ENCODE peak calls at places on chromosomes 3 and 15, in seven cellular contexts. O, R, L, Z, M, U and K are unnamed samples. For H3K36me3 and H4K20me1, the result is how much of the 10 kb centered on the place peaks cover.

GRCh38 chr15:52794665-52795463 is 4.7 kb upstream of the ONECUT1 start:
- DNase-seq in R (no peak), Z (no peak), U (no peak), M (peak), L (no peak), O (no peak), K (no peak)

GRCh38 chr3:43394071-43394501 is 107.7 kb downstream of the SNRK start:
- DNase-seq in O (no peak), M (no peak), L (peak), Z (no peak), U (no peak), R (no peak), K (peak)

GRCh38 chr3:38598791-38599190 is 50.7 kb downstream of the SCN5A start:
- DNase-seq in R (no peak), Z (no peak), M (no peak), L (no peak), O (no peak), U (no peak), K (no peak)

GRCh38 chr15:82569834-82570233 is 29.6 kb upstream of the RPS17 start:
- DNase-seq in M (no peak), U (no peak), Z (no peak), L (no peak), O (no peak), R (no peak), K (no peak)

GRCh38 chr3:38578551-38578950 is 70.9 kb downstream of the SCN5A start:
- DNase-seq in R (no peak), U (no peak), O (no peak), Z (no peak), L (no peak), M (no peak), K (no peak)

GRCh38 chr15:62079594-62079993 is 12.8 kb downstream of the C2CD4A start:
- DNase-seq in Z (no peak), R (no peak), O (no peak), M (no peak), L (no peak), U (no peak), K (no peak)

GRCh38 chr15:84604804-84605203 is 4.0 kb downstream of the ZSCAN2 start:
- DNase-seq in M (no peak), R (no peak), L (no peak), O (no peak), Z (no peak), U (no peak), K (no peak)

GRCh38 chr15:29103825-29104565 is 165.6 kb downstream of the NSMCE3 start:
- DNase-seq in Z (peak), U (no peak), L (peak), R (peak), O (peak), M (peak), K (peak)

GRCh38 chr3:13647314-13648059 is 98.6 kb downstream of the FBLN2 start:
- DNase-seq in R (no peak), Z (no peak), L (peak), M (no peak), U (no peak), O (no peak), K (peak)

GRCh38 chr3:25585361-25586166 is 79.1 kb downstream of the TOP2B start:
- DNase-seq in L (no peak), Z (no peak), O (no peak), M (no peak), U (no peak), R (no peak), K (peak)

GRCh38 chr3:69764861-69765260 is 25.6 kb downstream of the MITF start:
- DNase-seq in M (no peak), U (no peak), Z (no peak), O (no peak), L (no peak), R (no peak), K (no peak)

GRCh38 chr3:44962606-44963393 is 13.2 kb downstream of the ZDHHC3 start:
- DNase-seq in O (no peak), R (no peak), U (no peak), M (no peak), Z (no peak), L (peak), K (peak)

GRCh38 chr3:46674031-46674592 is 19.4 kb downstream of the ALS2CL start:
- DNase-seq in U (no peak), L (no peak), R (no peak), Z (peak), M (no peak), O (no peak), K (no peak)

GRCh38 chr15:63371297-63371918 is 10.2 kb downstream of the CA12 start:
- DNase-seq in L (no peak), R (no peak), O (no peak), M (no peak), U (no peak), Z (no peak), K (peak)

GRCh38 chr3:64340636-64341240 is 115.5 kb upstream of the PRICKLE2 start:
- DNase-seq in R (no peak), Z (no peak), M (no peak), L (no peak), U (no peak), O (peak), K (peak)

GRCh38 chr3:124582621-124583437 is 147.4 kb upstream of the UMPS start:
- DNase-seq in R (no peak), O (no peak), L (peak), Z (no peak), M (no peak), U (no peak), K (no peak)

GRCh38 chr3:127405791-127406190 is 117.9 kb upstream of the PRR20G start:
- DNase-seq in L (no peak), Z (no peak), M (no peak), O (no peak), R (no peak), U (no peak), K (no peak)

GRCh38 chr15:69459063-69459462 is 6.4 kb downstream of the RPLP1 start:
- DNase-seq in M (no peak), U (no peak), Z (no peak), R (no peak), L (no peak), O (no peak), K (peak)

GRCh38 chr3:119257654-119258410 is 17.2 kb upstream of the B4GALT4 start:
- DNase-seq in R (no peak), L (peak), U (no peak), Z (peak), O (no peak), M (no peak), K (peak)

GRCh38 chr3:188283347-188283746 is 129.4 kb downstream of the LPP start:
- DNase-seq in U (no peak), L (no peak), Z (peak), O (peak), M (no peak), R (no peak), K (peak)

GRCh38 chr3:43455233-43455632 is 166.6 kb downstream of the ANO10 start:
- DNase-seq in Z (no peak), L (peak), U (no peak), O (peak), M (no peak), R (no peak), K (peak)

GRCh38 chr3:35932995-35933394 is 293.7 kb downstream of the ARPP21 start:
- DNase-seq in L (peak), U (no peak), O (no peak), R (no peak), M (no peak), Z (no peak), K (peak)

GRCh38 chr3:139547666-139548065 is 8.1 kb upstream of the RBP1 start:
- DNase-seq in R (no peak), M (no peak), U (no peak), L (no peak), O (no peak), Z (no peak), K (no peak)

GRCh38 chr3:195240171-195240701 is 30.7 kb downstream of the XXYLT1 start:
- DNase-seq in Z (no peak), R (no peak), O (no peak), M (no peak), L (no peak), U (no peak), K (no peak)

GRCh38 chr3:133663569-133664313 is 2.0 kb upstream of the TOPBP1 start:
- DNase-seq in M (peak), Z (peak), O (peak), U (peak), R (peak), L (peak), K (peak)

GRCh38 chr3:184820525-184820924 is 8.6 kb downstream of the VPS8 start:
- DNase-seq in U (no peak), O (no peak), L (no peak), R (no peak), M (no peak), Z (no peak), K (no peak)

GRCh38 chr3:58242340-58242739 is 4.7 kb downstream of the ABHD6 start:
- DNase-seq in U (no peak), L (peak), O (no peak), M (no peak), R (no peak), Z (no peak), K (no peak)

GRCh38 chr3:53226841-53227407 is 28.9 kb downstream of the TKT start:
- DNase-seq in O (no peak), L (no peak), Z (no peak), M (no peak), R (no peak), U (peak), K (no peak)
- H3K36me3 ChIP-seq in O (under half), L (half or more), Z (half or more), M (half or more), R (under half), U (under half), K (half or more)

DNA sequence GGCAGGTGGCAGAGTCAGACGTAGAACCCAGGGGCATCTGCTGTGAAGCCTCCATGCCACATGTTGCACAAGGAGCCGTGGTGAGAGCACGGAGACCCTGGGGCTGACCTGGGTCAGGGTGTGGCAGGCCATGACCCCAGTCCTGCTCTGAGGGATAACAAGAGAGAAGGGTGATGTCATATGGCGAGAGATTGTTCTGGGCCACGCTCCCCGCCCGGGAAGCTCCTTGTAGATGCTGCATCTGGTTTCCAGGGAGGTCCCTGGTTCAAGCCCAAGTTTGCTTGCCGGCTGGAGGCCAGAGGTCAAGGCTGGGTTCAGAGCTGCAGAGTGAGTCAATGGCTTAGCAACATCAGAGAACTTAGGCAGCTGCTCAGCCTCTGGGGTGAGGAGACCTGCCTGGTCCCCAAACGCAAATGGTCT is 17.3 kb downstream of the FGD5 start:
- DNase-seq in M (no peak), L (no peak), O (no peak), R (no peak), Z (no peak), U (no peak), K (no peak)
- TF ChIP-seq EZH2phosphoT487 in M (no peak), L (no peak), O (no peak), R (no peak), Z (no peak), U (no peak), K (no peak)

GRCh38 chr3:172135185-172135584 is 95.8 kb downstream of the FNDC3B start:
- DNase-seq in O (no peak), R (no peak), L (no peak), M (no peak), U (no peak), Z (no peak), K (no peak)

GRCh38 chr3:172134352-172134751 is 95.0 kb downstream of the FNDC3B start:
- DNase-seq in L (no peak), Z (no peak), M (no peak), U (no peak), O (no peak), R (no peak), K (no peak)

GRCh38 chr3:172138031-172138538 is 98.7 kb downstream of the FNDC3B start:
- DNase-seq in Z (no peak), L (peak), U (no peak), M (no peak), O (no peak), R (no peak), K (peak)

GRCh38 chr3:172137287-172138030 is 98.1 kb downstream of the FNDC3B start:
- DNase-seq in O (no peak), U (no peak), R (no peak), Z (no peak), M (no peak), L (peak), K (peak)

DNA sequence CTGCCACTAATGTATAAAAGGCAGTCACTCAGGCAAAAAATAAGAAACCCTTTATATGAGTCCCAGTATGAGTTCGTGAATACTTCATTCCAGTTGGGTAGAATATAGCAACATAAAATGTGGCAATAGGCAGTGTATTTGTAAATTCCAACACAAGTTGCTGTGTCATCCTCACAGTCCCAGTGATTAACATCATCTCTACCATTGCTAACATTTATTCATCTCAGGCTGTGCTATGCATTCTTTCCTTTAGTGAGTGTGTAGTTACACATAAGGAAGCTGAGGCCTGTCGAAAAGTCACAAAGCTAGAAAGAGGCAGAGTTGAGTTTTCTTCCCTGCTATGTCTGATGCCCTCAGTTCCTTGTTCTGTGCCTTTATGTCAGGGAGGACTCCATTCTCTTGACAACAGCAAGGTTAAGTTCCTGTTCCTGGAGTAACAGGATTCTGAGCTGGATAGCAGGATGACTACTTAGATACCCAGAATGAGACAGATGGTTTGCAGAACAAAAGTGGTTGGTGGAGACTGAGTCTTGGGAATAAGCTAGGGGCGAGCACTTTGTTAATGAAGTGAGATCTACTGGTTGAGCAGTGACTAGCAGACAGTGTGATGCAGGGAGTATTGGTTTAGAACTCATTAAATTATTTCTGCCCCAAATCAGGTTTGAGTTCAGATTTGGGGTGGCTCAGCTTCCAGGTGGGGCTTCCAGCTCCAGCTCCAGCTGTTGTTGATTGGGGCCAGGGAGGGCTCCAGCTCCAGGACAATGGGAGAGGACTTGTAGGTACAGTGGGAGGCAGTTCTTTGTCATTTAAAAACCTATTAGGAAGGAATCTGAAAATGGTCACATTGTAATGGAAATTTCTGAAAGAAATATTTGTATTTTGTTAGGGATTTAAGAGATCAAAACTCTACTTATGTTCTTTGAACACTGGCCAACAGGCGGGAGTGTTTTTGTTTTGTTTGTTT is 96.7 kb downstream of the FNDC3B start:
- DNase-seq in L (no peak), O (no peak), U (no peak), R (no peak), M (peak), Z (no peak), K (peak)
- H4K20me1 ChIP-seq in L (under half), O (under half), U (under half), R (under half), M (under half), Z (under half), K (under half)

GRCh38 chr15:65901836-65902235 is 32.5 kb downstream of the RAB11A start:
- DNase-seq in Z (no peak), M (no peak), R (no peak), L (no peak), U (no peak), O (no peak), K (no peak)

GRCh38 chr15:65900488-65900887 is 31.2 kb downstream of the RAB11A start:
- DNase-seq in M (no peak), L (no peak), O (no peak), U (no peak), R (no peak), Z (no peak), K (no peak)

GRCh38 chr15:65893060-65893459 is 23.8 kb downstream of the RAB11A start:
- DNase-seq in R (no peak), O (no peak), L (no peak), Z (no peak), U (no peak), M (no peak), K (no peak)

GRCh38 chr15:65901336-65901735 is 32.0 kb downstream of the RAB11A start:
- DNase-seq in U (no peak), Z (no peak), L (no peak), M (no peak), O (no peak), R (no peak), K (no peak)

DNA sequence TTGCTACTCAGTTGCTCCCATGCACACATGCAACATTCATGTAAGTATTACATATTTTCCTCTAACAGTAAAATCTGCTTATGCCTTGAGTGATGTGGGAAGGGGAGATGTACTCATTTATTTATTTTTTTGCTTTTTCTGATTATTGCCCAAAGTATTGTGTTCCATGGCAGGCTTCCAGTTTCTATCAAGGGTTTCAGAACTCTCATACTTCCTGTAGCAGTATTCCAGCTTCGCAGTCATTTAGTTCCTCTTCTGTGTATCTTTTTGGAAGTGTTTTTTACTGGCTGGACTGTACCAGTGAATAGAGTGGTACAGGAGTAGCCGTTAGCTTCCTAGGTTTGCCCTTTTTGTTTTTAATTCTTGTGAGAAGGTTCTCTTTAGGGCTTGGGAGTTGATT is 26.9 kb downstream of the RAB11A start:
- DNase-seq in M (no peak), R (no peak), O (no peak), L (no peak), Z (no peak), U (no peak), K (no peak)
- H3K36me3 ChIP-seq in M (under half), R (under half), O (under half), L (under half), Z (half or more), U (half or more), K (under half)

DNA sequence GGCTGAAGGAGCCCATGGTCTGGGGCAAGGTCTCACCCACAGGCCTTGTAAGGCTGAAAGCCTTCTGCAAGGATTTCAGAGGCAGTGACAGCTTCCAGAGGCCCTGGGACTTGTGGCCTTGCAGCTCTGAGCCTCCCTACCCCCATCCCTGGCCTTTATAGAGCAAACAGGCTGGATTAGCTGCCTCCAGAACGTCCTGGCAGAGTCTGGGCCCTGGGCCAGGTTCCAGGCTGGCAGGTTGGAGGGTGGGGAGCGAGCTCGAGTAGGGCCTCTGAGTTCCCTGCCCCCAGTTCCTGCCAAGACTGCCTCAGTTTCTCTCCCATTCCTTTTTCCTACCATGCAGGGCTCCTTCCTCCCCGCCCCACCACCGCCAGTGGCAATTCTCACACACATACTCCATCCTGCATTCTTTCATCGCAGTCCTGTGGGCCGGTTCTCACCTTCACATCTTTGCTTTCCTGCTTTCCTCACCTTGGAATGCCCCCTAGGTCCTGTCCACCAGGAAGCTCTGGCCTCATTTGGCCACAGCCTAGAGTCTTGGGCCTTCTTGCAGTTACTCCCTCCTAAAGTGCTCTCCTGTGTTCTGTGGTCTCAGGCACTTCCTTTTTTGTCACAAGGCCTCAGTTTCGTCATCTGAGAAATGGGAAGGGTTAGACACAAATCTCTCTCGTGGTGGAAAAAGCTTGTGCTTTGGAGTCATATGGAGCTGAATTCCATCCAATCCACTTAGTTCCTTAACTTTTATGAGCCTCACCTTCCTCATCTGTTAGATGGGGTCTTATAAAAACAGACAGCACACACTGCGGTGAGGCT is 2.7 kb downstream of the LMAN1L start:
- DNase-seq in M (no peak), L (peak), U (peak), Z (no peak), O (no peak), R (no peak), K (no peak)
- TF ChIP-seq EZH2phosphoT487 in M (no peak), L (no peak), U (no peak), Z (no peak), O (no peak), R (no peak), K (no peak)

GRCh38 chr3:152185941-152186630 is 82.6 kb upstream of the MBNL1 start:
- DNase-seq in O (no peak), U (no peak), M (no peak), Z (no peak), R (no peak), L (no peak), K (peak)
- H4K20me1 ChIP-seq in O (under half), U (under half), M (under half), Z (under half), R (under half), L (under half), K (under half)